ENCODE peak calls at places on chromosomes 11 and 22, in six cellular contexts. One of them, this sample, is unnamed.

GRCh38 chr11:113876074-113876797 is 864 bp upstream of the USP28 start:
- DNase-seq in SK-N-SH: no peak
- DNase-seq in ovary: peak; percentile 48
- DNase-seq in upper lobe of right lung: no peak
- DNase-seq in prostate gland: no peak
- DNase-seq in breast epithelium: no peak
- DNase-seq in this sample: no peak

GRCh38 chr22:30390974-30391691 is 3.9 kb upstream of the RNF215 start:
- DNase-seq in SK-N-SH: peak; percentile 80
- DNase-seq in ovary: peak; percentile 71
- DNase-seq in upper lobe of right lung: peak; percentile 83
- DNase-seq in prostate gland: peak; percentile 80
- DNase-seq in breast epithelium: peak; percentile 80
- DNase-seq in this sample: peak; percentile 37

GRCh38 chr11:64331569-64332371 is 8.2 kb upstream of the CCDC88B start:
- DNase-seq in SK-N-SH: peak; percentile 65
- DNase-seq in ovary: peak; percentile 78
- DNase-seq in upper lobe of right lung: peak; percentile 95
- DNase-seq in prostate gland: peak; percentile 58
- DNase-seq in breast epithelium: no peak
- DNase-seq in this sample: peak; percentile 89

GRCh38 chr11:130315354-130315970 is 745 bp upstream of the ZBTB44 start:
- DNase-seq in SK-N-SH: peak; percentile 44
- DNase-seq in ovary: peak; percentile 60
- DNase-seq in upper lobe of right lung: peak; percentile 82
- DNase-seq in prostate gland: peak; percentile 14
- DNase-seq in breast epithelium: peak; percentile 57
- DNase-seq in this sample: no peak

GRCh38 chr22:48712558-48712957 is 1115.1 kb downstream of the BRD1 start:
- DNase-seq in SK-N-SH: no peak
- DNase-seq in ovary: peak; percentile 14
- DNase-seq in upper lobe of right lung: peak; percentile 39
- DNase-seq in prostate gland: no peak
- DNase-seq in breast epithelium: no peak
- DNase-seq in this sample: no peak

GRCh38 chr11:2139118-2139490 is at the start of gene IGF2:
- DNase-seq in SK-N-SH: peak; percentile 84
- DNase-seq in ovary: peak; percentile 61
- DNase-seq in upper lobe of right lung: no peak
- DNase-seq in prostate gland: no peak
- DNase-seq in breast epithelium: no peak
- DNase-seq in this sample: no peak

GRCh38 chr11:71927813-71928738 is at the start of gene XNDC1N:
- DNase-seq in SK-N-SH: peak; percentile 82
- DNase-seq in ovary: peak; percentile 79
- DNase-seq in upper lobe of right lung: peak; percentile 72
- DNase-seq in prostate gland: peak; percentile 77
- DNase-seq in breast epithelium: peak; percentile 60
- DNase-seq in this sample: peak; percentile 95

GRCh38 chr11:122305426-122305825 is 189.4 kb upstream of the BLID start:
- DNase-seq in SK-N-SH: no peak
- DNase-seq in ovary: no peak
- DNase-seq in upper lobe of right lung: no peak
- DNase-seq in prostate gland: no peak
- DNase-seq in breast epithelium: no peak
- DNase-seq in this sample: no peak

GRCh38 chr22:36036167-36036624 is 7.6 kb upstream of the RBFOX2 start:
- DNase-seq in SK-N-SH: peak; percentile 69
- DNase-seq in ovary: no peak
- DNase-seq in upper lobe of right lung: no peak
- DNase-seq in prostate gland: no peak
- DNase-seq in breast epithelium: no peak
- DNase-seq in this sample: no peak

GRCh38 chr22:28949788-28950187 is 66.4 kb downstream of the ZNRF3 start:
- DNase-seq in SK-N-SH: no peak
- DNase-seq in ovary: no peak
- DNase-seq in upper lobe of right lung: no peak
- DNase-seq in prostate gland: no peak
- DNase-seq in breast epithelium: no peak
- DNase-seq in this sample: no peak

GRCh38 chr11:1200611-1201191 is 22.2 kb upstream of the MUC5B start:
- DNase-seq in SK-N-SH: no peak
- DNase-seq in ovary: no peak
- DNase-seq in upper lobe of right lung: peak; percentile 51
- DNase-seq in prostate gland: no peak
- DNase-seq in breast epithelium: peak; percentile 49
- DNase-seq in this sample: no peak

GRCh38 chr11:102924851-102925380 is 30.6 kb downstream of the MMP13 start:
- DNase-seq in SK-N-SH: no peak
- DNase-seq in ovary: no peak
- DNase-seq in upper lobe of right lung: no peak
- DNase-seq in prostate gland: no peak
- DNase-seq in breast epithelium: no peak
- DNase-seq in this sample: no peak

GRCh38 chr11:23406131-23406819 is 546.0 kb upstream of the CCDC179 start:
- DNase-seq in SK-N-SH: no peak
- DNase-seq in ovary: no peak
- DNase-seq in upper lobe of right lung: no peak
- DNase-seq in prostate gland: no peak
- DNase-seq in breast epithelium: no peak
- DNase-seq in this sample: no peak

GRCh38 chr22:17806437-17806836 is 32.2 kb upstream of the BID start:
- DNase-seq in SK-N-SH: no peak
- DNase-seq in ovary: no peak
- DNase-seq in upper lobe of right lung: no peak
- DNase-seq in prostate gland: no peak
- DNase-seq in breast epithelium: no peak
- DNase-seq in this sample: no peak

GRCh38 chr22:19810381-19811141 is 44.1 kb downstream of the GNB1L start:
- DNase-seq in SK-N-SH: peak; percentile 57
- DNase-seq in ovary: peak; percentile 58
- DNase-seq in upper lobe of right lung: no peak
- DNase-seq in prostate gland: no peak
- DNase-seq in breast epithelium: peak; percentile 49
- DNase-seq in this sample: no peak

GRCh38 chr11:116843661-116844060 is 6.2 kb upstream of the APOA1 start:
- DNase-seq in SK-N-SH: no peak
- DNase-seq in ovary: peak; percentile 15
- DNase-seq in upper lobe of right lung: no peak
- DNase-seq in prostate gland: no peak
- DNase-seq in breast epithelium: no peak
- DNase-seq in this sample: no peak

GRCh38 chr11:31477528-31478255 is 31.7 kb downstream of the IMMP1L start:
- DNase-seq in SK-N-SH: peak; percentile 32
- DNase-seq in ovary: no peak
- DNase-seq in upper lobe of right lung: no peak
- DNase-seq in prostate gland: no peak
- DNase-seq in breast epithelium: no peak
- DNase-seq in this sample: no peak

GRCh38 chr22:50523806-50524663 is 1.4 kb downstream of the SCO2 start:
- DNase-seq in SK-N-SH: peak; percentile 52
- DNase-seq in ovary: peak; percentile 38
- DNase-seq in upper lobe of right lung: no peak
- DNase-seq in prostate gland: no peak
- DNase-seq in breast epithelium: no peak
- DNase-seq in this sample: no peak

GRCh38 chr11:66559141-66559861 is 9.1 kb downstream of the CTSF start:
- DNase-seq in SK-N-SH: peak; percentile 65
- DNase-seq in ovary: peak; percentile 80
- DNase-seq in upper lobe of right lung: no peak
- DNase-seq in prostate gland: no peak
- DNase-seq in breast epithelium: no peak
- DNase-seq in this sample: no peak

GRCh38 chr11:86737223-86737622 is 63.1 kb upstream of the PRSS23 start:
- DNase-seq in SK-N-SH: no peak
- DNase-seq in ovary: no peak
- DNase-seq in upper lobe of right lung: no peak
- DNase-seq in prostate gland: no peak
- DNase-seq in breast epithelium: no peak
- DNase-seq in this sample: no peak

GRCh38 chr22:40911772-40912171 is 39.4 kb upstream of the RBX1 start:
- DNase-seq in SK-N-SH: no peak
- DNase-seq in ovary: no peak
- DNase-seq in upper lobe of right lung: no peak
- DNase-seq in prostate gland: no peak
- DNase-seq in breast epithelium: no peak
- DNase-seq in this sample: no peak

GRCh38 chr11:17607572-17608570 is 60.8 kb downstream of the OTOG start:
- DNase-seq in SK-N-SH: no peak
- DNase-seq in ovary: no peak
- DNase-seq in upper lobe of right lung: peak; percentile 63
- DNase-seq in prostate gland: no peak
- DNase-seq in breast epithelium: no peak
- DNase-seq in this sample: no peak

DNA sequence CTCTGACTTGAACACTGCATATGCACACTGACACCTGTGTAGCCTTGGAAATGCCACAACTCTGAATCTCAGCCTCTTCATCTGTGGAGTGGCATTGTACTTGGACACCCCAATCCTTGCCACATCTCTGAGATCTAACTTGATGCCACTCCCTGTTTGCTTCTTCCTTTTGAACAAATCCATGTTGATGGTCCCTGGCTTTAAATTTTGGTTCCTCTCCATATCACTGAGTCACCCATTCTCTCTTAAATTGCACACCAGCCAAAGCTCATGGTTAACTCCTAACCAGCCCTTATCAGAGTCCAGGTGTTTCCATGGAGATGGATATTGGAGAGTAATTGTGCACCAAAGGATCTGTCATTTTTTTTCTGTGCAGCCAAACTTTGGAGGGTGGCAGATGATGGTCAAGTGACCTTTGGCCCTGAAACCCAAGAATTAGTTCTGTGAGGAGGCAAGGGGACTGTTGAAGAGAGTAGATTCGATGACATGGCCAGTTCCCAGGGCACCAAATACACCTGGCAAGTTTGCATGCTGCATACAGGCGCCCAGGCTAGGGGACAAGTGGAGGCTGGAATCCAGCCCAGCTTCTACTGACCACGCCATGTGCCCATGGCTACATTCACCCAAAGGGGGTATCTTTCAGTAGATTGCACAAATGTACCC is 25.1 kb upstream of the PAMR1 start:
- DNase-seq in SK-N-SH: no peak
- DNase-seq in ovary: no peak
- DNase-seq in upper lobe of right lung: no peak
- DNase-seq in prostate gland: no peak
- DNase-seq in breast epithelium: no peak
- DNase-seq in this sample: no peak
- H3K27ac ChIP-seq in SK-N-SH: peak overlapping the region; percentile 89
- H3K27ac ChIP-seq in ovary: no peak overlapping the region
- H3K27ac ChIP-seq in upper lobe of right lung: no peak overlapping the region
- H3K27ac ChIP-seq in prostate gland: no peak overlapping the region
- H3K27ac ChIP-seq in breast epithelium: no peak overlapping the region
- H3K27ac ChIP-seq in this sample: no peak overlapping the region

GRCh38 chr22:23268139-23268712 is 87.9 kb downstream of the BCR start:
- DNase-seq in SK-N-SH: no peak
- DNase-seq in ovary: no peak
- DNase-seq in upper lobe of right lung: no peak
- DNase-seq in prostate gland: no peak
- DNase-seq in breast epithelium: no peak
- DNase-seq in this sample: no peak
- H3K4me1 ChIP-seq in SK-N-SH: peaks cover 27% of the 10 kb centered on the region
- H3K4me1 ChIP-seq in ovary: no peaks in the 10 kb centered on the region
- H3K4me1 ChIP-seq in upper lobe of right lung: no peaks in the 10 kb centered on the region
- H3K4me1 ChIP-seq in prostate gland: no peaks in the 10 kb centered on the region
- H3K4me1 ChIP-seq in breast epithelium: no peaks in the 10 kb centered on the region
- H3K4me1 ChIP-seq in this sample: no peaks in the 10 kb centered on the region

GRCh38 chr11:125513705-125514265 is 17.7 kb upstream of the FEZ1 start:
- DNase-seq in SK-N-SH: no peak
- DNase-seq in ovary: no peak
- DNase-seq in upper lobe of right lung: no peak
- DNase-seq in prostate gland: no peak
- DNase-seq in breast epithelium: no peak
- DNase-seq in this sample: no peak
- TF ChIP-seq CTCF in SK-N-SH: no peak
- TF ChIP-seq CTCF in ovary: no peak
- TF ChIP-seq CTCF in upper lobe of right lung: no peak
- TF ChIP-seq CTCF in prostate gland: no peak
- TF ChIP-seq CTCF in breast epithelium: no peak
- TF ChIP-seq CTCF in this sample: no peak

GRCh38 chr11:119019996-119020395 is 1.4 kb downstream of the TRAPPC4 start:
- DNase-seq in SK-N-SH: no peak
- DNase-seq in ovary: no peak
- DNase-seq in upper lobe of right lung: no peak
- DNase-seq in prostate gland: no peak
- DNase-seq in breast epithelium: no peak
- DNase-seq in this sample: no peak
- H3K27ac ChIP-seq in SK-N-SH: no peak overlapping the region
- H3K27ac ChIP-seq in ovary: no peak overlapping the region
- H3K27ac ChIP-seq in upper lobe of right lung: no peak overlapping the region
- H3K27ac ChIP-seq in prostate gland: peak overlapping the region; percentile 93
- H3K27ac ChIP-seq in breast epithelium: no peak overlapping the region
- H3K27ac ChIP-seq in this sample: no peak overlapping the region

GRCh38 chr22:37624876-37625275 is 14.6 kb upstream of the SH3BP1 start:
- DNase-seq in SK-N-SH: no peak
- DNase-seq in ovary: no peak
- DNase-seq in upper lobe of right lung: no peak
- DNase-seq in prostate gland: no peak
- DNase-seq in breast epithelium: no peak
- DNase-seq in this sample: no peak
- H3K4me1 ChIP-seq in SK-N-SH: peaks cover 4% of the 10 kb centered on the region
- H3K4me1 ChIP-seq in ovary: peaks cover 4% of the 10 kb centered on the region
- H3K4me1 ChIP-seq in upper lobe of right lung: peaks cover 42% of the 10 kb centered on the region
- H3K4me1 ChIP-seq in prostate gland: peaks cover 7% of the 10 kb centered on the region
- H3K4me1 ChIP-seq in breast epithelium: peaks cover 17% of the 10 kb centered on the region
- H3K4me1 ChIP-seq in this sample: no peaks in the 10 kb centered on the region

GRCh38 chr11:11635456-11635855 is 13.7 kb upstream of the GALNT18 start:
- DNase-seq in SK-N-SH: no peak
- DNase-seq in ovary: no peak
- DNase-seq in upper lobe of right lung: no peak
- DNase-seq in prostate gland: no peak
- DNase-seq in breast epithelium: no peak
- DNase-seq in this sample: no peak
- TF ChIP-seq CTCF in SK-N-SH: no peak
- TF ChIP-seq CTCF in ovary: no peak
- TF ChIP-seq CTCF in upper lobe of right lung: no peak
- TF ChIP-seq CTCF in prostate gland: no peak
- TF ChIP-seq CTCF in breast epithelium: no peak
- TF ChIP-seq CTCF in this sample: no peak

DNA sequence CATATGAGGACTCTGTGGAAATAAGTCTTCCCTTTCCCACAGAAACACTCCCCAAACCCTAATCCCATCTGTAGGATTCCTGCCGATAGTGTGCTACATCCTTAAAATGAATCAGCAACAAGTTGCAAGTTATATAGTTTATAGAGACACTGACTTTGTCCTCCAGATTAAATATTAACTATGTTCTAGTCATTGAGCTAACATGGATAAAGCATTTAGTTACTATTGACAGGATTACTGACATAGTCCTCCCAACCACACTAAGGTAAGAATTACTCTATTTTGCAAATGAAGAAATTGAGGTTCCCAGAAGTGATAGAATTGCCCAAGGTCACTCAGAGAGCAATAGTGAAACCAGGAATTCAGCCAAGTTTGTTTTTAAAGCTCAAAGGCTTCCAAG is 1.9 kb downstream of the OR52M1 start:
- DNase-seq in SK-N-SH: no peak
- DNase-seq in ovary: no peak
- DNase-seq in upper lobe of right lung: no peak
- DNase-seq in prostate gland: no peak
- DNase-seq in breast epithelium: no peak
- DNase-seq in this sample: no peak
- H3K27ac ChIP-seq in SK-N-SH: no peak overlapping the region
- H3K27ac ChIP-seq in ovary: no peak overlapping the region
- H3K27ac ChIP-seq in upper lobe of right lung: no peak overlapping the region
- H3K27ac ChIP-seq in prostate gland: no peak overlapping the region
- H3K27ac ChIP-seq in breast epithelium: no peak overlapping the region
- H3K27ac ChIP-seq in this sample: no peak overlapping the region

GRCh38 chr11:65383778-65384177 is 1.3 kb upstream of the SLC25A45 start:
- DNase-seq in SK-N-SH: no peak
- DNase-seq in ovary: no peak
- DNase-seq in upper lobe of right lung: no peak
- DNase-seq in prostate gland: no peak
- DNase-seq in breast epithelium: no peak
- DNase-seq in this sample: no peak
- H3K4me1 ChIP-seq in SK-N-SH: peaks cover 48% of the 10 kb centered on the region
- H3K4me1 ChIP-seq in ovary: peaks cover 16% of the 10 kb centered on the region
- H3K4me1 ChIP-seq in upper lobe of right lung: peaks cover 69% of the 10 kb centered on the region
- H3K4me1 ChIP-seq in prostate gland: peaks cover 9% of the 10 kb centered on the region
- H3K4me1 ChIP-seq in breast epithelium: no peaks in the 10 kb centered on the region
- H3K4me1 ChIP-seq in this sample: peaks cover 16% of the 10 kb centered on the region

This sample was measured in foreskin keratinocyte.